ENCODE peak calls at places on chromosomes 5 and 9, in eight cellular contexts. R, W, K, V, B, Q, F and C are unnamed samples.

GRCh38 chr9:69801994-69802393 is 18.6 kb upstream of the CFAP95 start:
- DNase-seq in R (no peak), W (no peak), K (peak), V (peak), B (no peak), Q (no peak), F (no peak), C (peak)

GRCh38 chr5:128384068-128384467 is 154.0 kb downstream of the FBN2 start:
- DNase-seq in R (no peak), W (peak), K (peak), V (no peak), B (no peak), Q (no peak), F (no peak), C (peak)

GRCh38 chr9:112224401-112225289 is 49.5 kb upstream of the SUSD1 start:
- DNase-seq in R (no peak), W (peak), K (peak), V (peak), B (peak), Q (no peak), F (no peak), C (peak)

GRCh38 chr5:96597441-96598020 is 64.6 kb upstream of the CAST start:
- DNase-seq in R (no peak), W (no peak), K (peak), V (peak), B (peak), Q (no peak), F (no peak), C (peak)

GRCh38 chr9:107020040-107020530 is 157.1 kb downstream of the ZNF462 start:
- DNase-seq in R (no peak), W (peak), K (peak), V (peak), B (peak), Q (no peak), F (peak), C (peak)

GRCh38 chr9:101601904-101602765 is 7.4 kb upstream of the PPP3R2 start:
- DNase-seq in R (no peak), W (peak), K (peak), V (peak), B (peak), Q (no peak), F (peak), C (peak)

GRCh38 chr5:17185776-17186175 is 31.7 kb upstream of the BASP1 start:
- DNase-seq in R (no peak), W (peak), K (peak), V (peak), B (peak), Q (peak), F (no peak), C (peak)

GRCh38 chr5:110807174-110807573 is 68.4 kb downstream of the SLC25A46 start:
- DNase-seq in R (no peak), W (no peak), K (no peak), V (peak), B (no peak), Q (peak), F (no peak), C (no peak)

GRCh38 chr9:126612813-126613641 is 701 bp upstream of the LMX1B start:
- DNase-seq in R (no peak), W (peak), K (no peak), V (no peak), B (no peak), Q (no peak), F (no peak), C (no peak)

GRCh38 chr9:75844321-75844720 is 46.2 kb upstream of the PCSK5 start:
- DNase-seq in R (no peak), W (no peak), K (no peak), V (no peak), B (no peak), Q (no peak), F (no peak), C (no peak)

GRCh38 chr5:168788786-168789185 is 209.6 kb upstream of the PANK3 start:
- DNase-seq in R (no peak), W (no peak), K (no peak), V (no peak), B (no peak), Q (no peak), F (no peak), C (no peak)

GRCh38 chr5:178325311-178326053 is 92.9 kb upstream of the PHYKPL start:
- DNase-seq in R (peak), W (no peak), K (no peak), V (no peak), B (no peak), Q (peak), F (no peak), C (no peak)

GRCh38 chr5:53469946-53470687 is 10.3 kb upstream of the FST start:
- DNase-seq in R (no peak), W (peak), K (peak), V (peak), B (peak), Q (no peak), F (peak), C (peak)

GRCh38 chr9:114308361-114308950 is 14.4 kb upstream of the ORM1 start:
- DNase-seq in R (peak), W (no peak), K (no peak), V (no peak), B (no peak), Q (no peak), F (no peak), C (no peak)

GRCh38 chr9:113349434-113350337 is at the start of gene BSPRY:
- DNase-seq in R (peak), W (no peak), K (peak), V (no peak), B (no peak), Q (no peak), F (peak), C (peak)

GRCh38 chr9:35272989-35273388 is 111.2 kb downstream of the UNC13B start:
- DNase-seq in R (no peak), W (peak), K (peak), V (peak), B (peak), Q (no peak), F (no peak), C (peak)

GRCh38 chr5:31270396-31270795 is 76.9 kb downstream of the CDH6 start:
- DNase-seq in R (no peak), W (no peak), K (peak), V (peak), B (peak), Q (no peak), F (no peak), C (peak)

GRCh38 chr9:28134577-28134976 is 561.3 kb upstream of the C9orf72 start:
- DNase-seq in R (no peak), W (no peak), K (no peak), V (no peak), B (no peak), Q (no peak), F (no peak), C (no peak)

GRCh38 chr5:61783481-61783880 is 451.4 kb downstream of the ZSWIM6 start:
- DNase-seq in R (no peak), W (no peak), K (no peak), V (no peak), B (no peak), Q (no peak), F (no peak), C (no peak)

GRCh38 chr5:141373673-141374317 is at the start of gene PCDHGA6:
- DNase-seq in R (no peak), W (peak), K (no peak), V (peak), B (peak), Q (no peak), F (no peak), C (peak)

GRCh38 chr5:55877655-55878054 is 26.5 kb downstream of the IL31RA start:
- DNase-seq in R (no peak), W (no peak), K (no peak), V (no peak), B (no peak), Q (no peak), F (no peak), C (no peak)

GRCh38 chr5:145637396-145637795 is 197.7 kb downstream of the PRELID2 start:
- DNase-seq in R (no peak), W (no peak), K (no peak), V (peak), B (no peak), Q (no peak), F (no peak), C (no peak)

GRCh38 chr5:80874162-80874561 is 86.0 kb upstream of the RASGRF2 start:
- DNase-seq in R (no peak), W (no peak), K (no peak), V (no peak), B (no peak), Q (no peak), F (no peak), C (no peak)

GRCh38 chr5:81428866-81429265 is 34.9 kb upstream of the ACOT12 start:
- DNase-seq in R (no peak), W (peak), K (peak), V (peak), B (peak), Q (no peak), F (no peak), C (no peak)

GRCh38 chr9:115944166-115944948 is 209.2 kb upstream of the PAPPA start:
- DNase-seq in R (no peak), W (peak), K (no peak), V (peak), B (peak), Q (peak), F (peak), C (peak)

GRCh38 chr9:37283730-37284235 is 138.7 kb upstream of the GRHPR start:
- DNase-seq in R (no peak), W (peak), K (peak), V (peak), B (peak), Q (no peak), F (no peak), C (peak)

GRCh38 chr9:134531251-134531970 is 110.2 kb upstream of the COL5A1 start:
- DNase-seq in R (no peak), W (no peak), K (no peak), V (no peak), B (no peak), Q (peak), F (no peak), C (no peak)
- H3K4me3 ChIP-seq in R (no peak), W (no peak), K (no peak), V (no peak), B (no peak), Q (no peak), F (no peak), C (no peak)

DNA sequence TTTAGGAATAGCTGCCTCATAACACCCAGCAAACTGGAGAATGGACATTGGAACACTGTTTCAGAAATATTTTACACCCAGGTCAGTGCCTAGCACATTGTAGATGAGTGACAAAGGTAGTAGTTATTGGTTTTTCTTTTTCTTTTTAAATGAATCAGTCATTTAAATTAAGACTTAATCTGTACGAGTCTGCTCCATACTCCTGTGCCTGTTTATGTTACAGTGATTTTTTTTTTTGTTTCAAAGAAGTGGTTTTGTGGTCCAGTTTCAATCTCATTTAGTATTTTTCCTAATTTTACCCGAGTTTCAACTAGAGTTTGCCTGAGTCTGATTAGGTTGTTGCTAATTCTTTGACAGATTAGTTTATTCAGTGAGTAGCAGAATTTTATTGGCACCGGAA is 16.2 kb downstream of the LMNB1 start:
- DNase-seq in R (no peak), W (no peak), K (no peak), V (no peak), B (no peak), Q (no peak), F (no peak), C (no peak)
- H3K4me3 ChIP-seq in R (no peak), W (no peak), K (no peak), V (no peak), B (no peak), Q (no peak), F (no peak), C (no peak)

DNA sequence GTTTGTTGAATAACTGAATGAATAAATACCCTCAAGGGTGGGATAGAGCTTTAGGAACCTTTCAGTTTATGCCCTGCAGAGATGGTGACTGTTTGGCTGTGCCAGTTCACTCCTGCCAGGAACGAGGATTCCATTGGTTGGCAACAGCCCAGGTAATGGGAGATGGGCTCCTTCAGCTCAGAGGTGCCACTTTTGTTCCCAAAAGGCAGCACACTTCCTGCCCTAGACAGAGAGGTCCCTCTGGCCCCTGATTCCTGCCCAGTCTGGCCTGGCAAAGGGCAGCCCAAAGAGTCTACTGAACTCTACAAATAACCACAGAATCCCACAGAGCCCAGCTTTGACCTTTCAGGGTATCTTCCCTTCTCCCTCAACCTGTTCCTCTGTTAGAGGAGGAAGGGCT is 1.6 kb downstream of the C9orf152 start:
- DNase-seq in R (no peak), W (no peak), K (no peak), V (no peak), B (no peak), Q (no peak), F (no peak), C (no peak)
- H3K4me3 ChIP-seq in R (no peak), W (no peak), K (peak), V (no peak), B (no peak), Q (no peak), F (peak), C (no peak)

DNA sequence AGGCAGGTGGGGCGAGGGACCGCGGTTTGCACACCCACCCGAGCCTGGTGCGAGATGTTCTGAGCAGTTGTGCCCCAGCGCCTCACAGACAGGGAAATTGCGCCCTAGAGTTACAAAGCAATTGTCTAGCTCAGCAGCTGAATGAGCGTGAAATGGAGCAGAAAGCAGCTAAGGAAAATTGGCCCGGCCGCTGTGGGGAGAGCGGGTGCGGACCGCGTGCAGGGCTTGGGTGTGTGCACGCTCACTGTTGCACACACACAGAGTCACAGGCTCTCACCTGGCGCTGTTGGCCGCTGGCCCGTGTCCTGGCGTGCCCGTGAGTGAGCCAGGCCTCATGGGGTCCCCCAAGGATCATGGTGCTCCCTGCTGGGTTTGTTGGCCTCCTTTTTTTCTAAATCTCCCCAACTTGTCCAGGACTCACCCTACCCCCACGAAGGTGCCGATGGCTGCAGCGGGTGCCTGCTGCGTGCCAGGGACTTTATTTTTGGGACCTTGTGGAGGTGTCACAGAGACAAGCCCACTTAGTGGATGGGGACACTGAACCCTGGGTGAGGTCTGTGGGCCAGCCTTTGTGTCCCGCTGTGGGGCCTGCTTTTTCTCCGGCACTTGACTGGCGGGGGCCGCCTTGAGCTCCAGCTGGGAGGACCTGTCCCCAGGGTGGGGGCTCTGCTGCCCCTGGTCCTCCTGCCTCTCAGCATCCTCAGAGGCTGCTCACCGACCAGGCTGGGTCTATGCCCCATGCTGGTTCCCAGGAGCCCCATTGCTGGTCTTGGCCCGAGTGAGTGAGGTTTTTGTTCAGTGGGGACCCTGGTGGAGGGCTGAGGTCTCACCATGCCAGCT is 5.2 kb downstream of the RXRA start:
- DNase-seq in R (no peak), W (no peak), K (no peak), V (no peak), B (no peak), Q (peak), F (no peak), C (no peak)
- H3K4me3 ChIP-seq in R (no peak), W (no peak), K (no peak), V (no peak), B (no peak), Q (peak), F (no peak), C (no peak)

DNA sequence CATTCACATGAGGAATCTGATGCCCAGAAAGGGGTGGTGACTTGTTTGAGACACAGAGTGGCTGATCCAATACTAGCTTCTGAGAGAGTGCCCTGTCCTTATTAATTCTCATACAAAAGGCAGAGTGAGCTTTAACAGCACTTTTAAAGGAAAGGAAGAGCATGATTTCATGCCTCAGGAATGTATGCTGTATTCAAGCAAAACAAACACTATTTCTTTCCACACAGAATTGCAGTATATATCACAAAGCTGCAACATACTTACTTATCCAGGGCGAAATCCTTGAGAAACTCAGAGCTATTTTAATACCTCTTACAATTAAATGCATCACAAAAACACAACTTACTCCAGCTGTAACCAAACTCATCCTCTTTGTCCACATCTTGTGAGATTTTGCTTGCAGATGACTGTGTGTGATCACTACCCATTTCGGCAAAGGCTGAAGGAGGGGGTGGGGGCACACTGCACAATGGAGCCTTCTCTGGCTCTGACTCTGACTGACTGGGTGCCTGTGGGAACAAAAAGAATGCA is 139.8 kb downstream of the MPDZ start:
- DNase-seq in R (no peak), W (peak), K (peak), V (peak), B (peak), Q (no peak), F (peak), C (peak)
- H3K4me3 ChIP-seq in R (no peak), W (no peak), K (peak), V (peak), B (peak), Q (no peak), F (no peak), C (no peak)

DNA sequence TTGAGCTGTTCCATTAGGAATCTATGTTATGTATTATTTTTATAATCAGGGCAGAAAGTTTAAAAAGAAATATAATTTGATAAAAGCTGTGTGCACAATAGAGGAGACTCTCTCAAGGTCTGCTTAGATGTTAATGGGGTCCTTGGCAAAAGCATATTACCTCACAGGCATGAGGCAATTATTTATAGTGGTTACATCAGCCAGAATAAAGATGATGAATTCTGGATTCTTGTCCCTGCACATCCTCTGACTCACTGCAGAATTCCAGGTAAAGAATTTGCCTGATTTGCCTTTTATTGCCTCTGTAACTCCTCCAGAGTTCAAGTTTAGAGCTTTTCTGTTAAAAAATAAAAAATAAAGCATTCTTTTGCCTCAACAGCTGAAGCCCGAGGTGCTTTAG is 253.6 kb downstream of the MAST4 start:
- DNase-seq in R (no peak), W (peak), K (peak), V (peak), B (peak), Q (no peak), F (no peak), C (peak)
- H3K4me3 ChIP-seq in R (no peak), W (peak), K (no peak), V (no peak), B (no peak), Q (no peak), F (no peak), C (no peak)

GRCh38 chr5:66958126-66958983 is 238.2 kb downstream of the CD180 start:
- DNase-seq in R (no peak), W (peak), K (peak), V (peak), B (peak), Q (no peak), F (no peak), C (peak)
- H3K4me3 ChIP-seq in R (peak), W (peak), K (peak), V (peak), B (peak), Q (peak), F (no peak), C (peak)

GRCh38 chr5:124858612-124859011 is 112.2 kb upstream of the ZNF608 start:
- DNase-seq in R (no peak), W (no peak), K (no peak), V (no peak), B (no peak), Q (no peak), F (no peak), C (no peak)
- H3K4me3 ChIP-seq in R (no peak), W (no peak), K (no peak), V (no peak), B (no peak), Q (peak), F (no peak), C (no peak)